ENCODE peak calls at places on chromosomes 2 and 18, in seven cellular contexts. R is activated CD8-positive, alpha-beta memory T cell treated with anti-CD3 and anti-CD28 coated beads for 1 hour; E is CD4-positive, CD25-positive, alpha-beta regulatory T cell; F is pancreas; J is stimulated activated CD4-positive, alpha-beta T cell treated with anti-CD3 and anti-CD28 coated beads, Interleukin-4, amount 100 ng/mL, for 48 hours; I is activated T-cell treated with anti-CD3 and anti-CD28 coated beads, Interleukin-2, amount 50 U/mL, for 1 hour; H is GM06990. C is an unnamed sample.

GRCh38 chr18:907171-907879 is 2.7 kb downstream of the ADCYAP1 start:
- DNase-seq in R (no peak), E (no peak), F (no peak), J (no peak), I (peak), H (no peak), C (no peak)

GRCh38 chr2:25971596-25971995 is 10.7 kb downstream of the KIF3C start:
- DNase-seq in R (no peak), E (no peak), F (no peak), J (no peak), I (no peak), H (no peak), C (no peak)

GRCh38 chr2:52034706-52035105 is 1002.8 kb upstream of the NRXN1 start:
- DNase-seq in R (no peak), E (no peak), F (no peak), J (no peak), I (no peak), H (no peak), C (no peak)

GRCh38 chr18:74930616-74931015 is 278.3 kb downstream of the PTGR3 start:
- DNase-seq in R (no peak), E (no peak), F (no peak), J (no peak), I (no peak), H (no peak), C (no peak)

GRCh38 chr2:33909945-33910344 is 310.8 kb upstream of the FAM98A start:
- DNase-seq in R (no peak), E (no peak), F (no peak), J (no peak), I (no peak), H (no peak), C (no peak)

GRCh38 chr18:48363167-48363566 is 46.0 kb downstream of the ZBTB7C start:
- DNase-seq in R (no peak), E (no peak), F (no peak), J (no peak), I (no peak), H (no peak), C (no peak)

GRCh38 chr2:164859251-164859818 is 17.7 kb upstream of the COBLL1 start:
- DNase-seq in R (no peak), E (no peak), F (no peak), J (no peak), I (no peak), H (no peak), C (no peak)

GRCh38 chr2:68027959-68028358 is 34.8 kb downstream of the C1D start:
- DNase-seq in R (no peak), E (no peak), F (no peak), J (no peak), I (no peak), H (no peak), C (no peak)

GRCh38 chr2:25173719-25174118 is 5.3 kb upstream of the POMC start:
- DNase-seq in R (no peak), E (no peak), F (no peak), J (no peak), I (no peak), H (no peak), C (no peak)

GRCh38 chr2:10005461-10005860 is 37.9 kb upstream of the KLF11 start:
- DNase-seq in R (no peak), E (no peak), F (no peak), J (no peak), I (no peak), H (no peak), C (no peak)

GRCh38 chr2:172106128-172106961 is 3.6 kb upstream of the DLX2 start:
- DNase-seq in R (no peak), E (peak), F (no peak), J (no peak), I (peak), H (no peak), C (no peak)

GRCh38 chr2:219155054-219155644 is 5.5 kb downstream of the NHEJ1 start:
- DNase-seq in R (no peak), E (peak), F (peak), J (peak), I (no peak), H (no peak), C (no peak)

GRCh38 chr18:23532848-23533247 is 29.5 kb downstream of the RMC1 start:
- DNase-seq in R (no peak), E (no peak), F (no peak), J (no peak), I (no peak), H (no peak), C (no peak)

GRCh38 chr2:3169106-3169870 is 208.3 kb downstream of the EIPR1 start:
- DNase-seq in R (no peak), E (no peak), F (no peak), J (no peak), I (no peak), H (no peak), C (no peak)

GRCh38 chr18:22084547-22084946 is 84.8 kb upstream of the GATA6 start:
- DNase-seq in R (no peak), E (no peak), F (peak), J (no peak), I (no peak), H (no peak), C (no peak)

GRCh38 chr2:43616967-43617366 is 20.1 kb upstream of the PLEKHH2 start:
- DNase-seq in R (no peak), E (no peak), F (no peak), J (no peak), I (no peak), H (no peak), C (no peak)

GRCh38 chr2:196066794-196067382 is 1.7 kb downstream of the DNAH7 start:
- DNase-seq in R (no peak), E (peak), F (no peak), J (no peak), I (no peak), H (no peak), C (no peak)

GRCh38 chr18:33097126-33097525 is 324.3 kb upstream of the KLHL14 start:
- DNase-seq in R (no peak), E (no peak), F (no peak), J (no peak), I (no peak), H (no peak), C (no peak)